ENCODE peak calls at places on chromosomes 4 and X, in four cellular contexts. G is testis, S is mammary epithelial cell, W is B cell. F is an unnamed sample.

GRCh38 chrX:153626863-153627674 is 19.9 kb upstream of the DUSP9 start:
- DNase-seq in G (no peak), S (no peak), W (no peak), F (no peak)

GRCh38 chr4:118981171-118981838 is 92.7 kb downstream of the SYNPO2 start:
- DNase-seq in G (no peak), S (no peak), W (no peak), F (no peak)

GRCh38 chrX:103904301-103904700 is 58.1 kb upstream of the TMSB15B start:
- DNase-seq in G (no peak), S (no peak), W (no peak), F (no peak)

GRCh38 chr4:33649015-33649414 is 2595.3 kb downstream of the ARAP2 start:
- DNase-seq in G (no peak), S (peak; percentile 1), W (no peak), F (no peak)

GRCh38 chrX:151974336-151975227 is at the start of gene GABRE:
- DNase-seq in G (peak; percentile 55), S (no peak), W (no peak), F (peak; percentile 2)

GRCh38 chr4:11489449-11490083 is 60.9 kb upstream of the HS3ST1 start:
- DNase-seq in G (no peak), S (no peak), W (no peak), F (no peak)

GRCh38 chr4:57110635-57111546 is 706 bp upstream of the IGFBP7 start:
- DNase-seq in G (peak; percentile 60), S (peak; percentile 64), W (peak; percentile 48), F (peak; percentile 11)

GRCh38 chr4:76147454-76148141 is 599 bp downstream of the NUP54 start:
- DNase-seq in G (peak; percentile 76), S (peak; percentile 89), W (no peak), F (peak; percentile 76)

GRCh38 chrX:150566734-150567182 is 1.7 kb upstream of the MTM1 start:
- DNase-seq in G (no peak), S (no peak), W (no peak), F (no peak)

GRCh38 chr4:120736312-120736711 is 186.2 kb downstream of the PRDM5 start:
- DNase-seq in G (no peak), S (no peak), W (no peak), F (no peak)

GRCh38 chrX:139762400-139763183 is 54.6 kb upstream of the MCF2 start:
- DNase-seq in G (peak; percentile 25), S (no peak), W (no peak), F (no peak)

GRCh38 chr4:100188829-100189228 is 1.4 kb downstream of the DDIT4L start:
- DNase-seq in G (no peak), S (peak; percentile 1), W (no peak), F (peak; percentile 20)

GRCh38 chr4:178664636-178665035 is 1222.4 kb upstream of the AGA start:
- DNase-seq in G (no peak), S (no peak), W (no peak), F (no peak)

GRCh38 chrX:110044531-110045249 is 41.8 kb downstream of the TMEM164 start:
- DNase-seq in G (no peak), S (no peak), W (no peak), F (no peak)

GRCh38 chr4:77052352-77052751 is 23.4 kb downstream of the CCNI start:
- DNase-seq in G (no peak), S (peak; percentile 46), W (peak; percentile 26), F (peak; percentile 73)

GRCh38 chr4:117771647-117772337 is 262.5 kb upstream of the NDST3 start:
- DNase-seq in G (no peak), S (no peak), W (no peak), F (no peak)

GRCh38 chrX:83008415-83008814 is 499.7 kb upstream of the POU3F4 start:
- DNase-seq in G (no peak), S (no peak), W (no peak), F (no peak)
- TF ChIP-seq CTCF in G (no peak), S (peak; percentile 38), W (peak; percentile 44), F (peak; percentile 38)

DNA sequence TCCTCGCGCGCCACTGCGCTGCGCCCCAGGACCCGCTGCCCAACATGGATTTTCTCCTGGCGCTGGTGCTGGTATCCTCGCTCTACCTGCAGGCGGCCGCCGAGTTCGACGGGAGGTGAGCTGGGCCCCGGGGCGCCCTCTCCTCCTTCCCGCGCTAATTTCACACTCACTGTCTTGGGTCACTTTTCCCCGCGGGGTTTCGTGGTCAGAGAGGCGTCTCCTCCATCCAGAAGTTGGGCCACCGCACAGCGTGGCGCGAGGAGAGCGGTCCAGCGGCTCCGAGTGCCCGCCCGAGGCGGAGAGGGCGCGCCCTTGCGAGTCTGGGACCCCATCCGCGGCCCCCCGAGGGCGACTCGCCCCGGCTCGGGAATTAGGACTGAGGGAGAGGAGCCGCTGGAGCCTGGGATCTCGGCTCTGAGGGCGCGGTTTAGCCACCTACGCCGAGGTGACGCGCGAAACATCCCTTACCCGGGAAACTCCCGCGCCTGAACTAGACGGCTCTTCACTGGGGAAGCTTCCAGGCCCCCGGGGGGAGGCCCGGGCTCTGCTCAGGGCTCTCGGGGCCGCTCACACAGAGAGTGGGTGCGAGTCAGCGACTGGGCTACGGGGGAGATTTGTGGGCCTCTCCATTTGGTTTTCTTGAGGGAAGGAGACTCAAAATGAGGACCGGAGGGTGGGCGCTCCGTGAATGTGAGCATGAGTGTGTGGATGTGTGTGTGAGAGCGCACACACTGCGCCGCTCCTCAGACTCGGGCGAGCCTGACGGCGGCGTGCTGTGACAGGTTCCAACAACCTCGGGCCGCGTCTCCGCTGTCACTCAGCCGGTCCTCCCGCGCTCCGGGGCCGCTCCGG is 564 bp downstream of the NPNT start:
- DNase-seq in G (peak; percentile 26), S (peak; percentile 58), W (peak; percentile 17), F (peak; percentile 27)
- TF ChIP-seq CTCF in G (no peak), S (no peak), W (no peak), F (no peak)

DNA sequence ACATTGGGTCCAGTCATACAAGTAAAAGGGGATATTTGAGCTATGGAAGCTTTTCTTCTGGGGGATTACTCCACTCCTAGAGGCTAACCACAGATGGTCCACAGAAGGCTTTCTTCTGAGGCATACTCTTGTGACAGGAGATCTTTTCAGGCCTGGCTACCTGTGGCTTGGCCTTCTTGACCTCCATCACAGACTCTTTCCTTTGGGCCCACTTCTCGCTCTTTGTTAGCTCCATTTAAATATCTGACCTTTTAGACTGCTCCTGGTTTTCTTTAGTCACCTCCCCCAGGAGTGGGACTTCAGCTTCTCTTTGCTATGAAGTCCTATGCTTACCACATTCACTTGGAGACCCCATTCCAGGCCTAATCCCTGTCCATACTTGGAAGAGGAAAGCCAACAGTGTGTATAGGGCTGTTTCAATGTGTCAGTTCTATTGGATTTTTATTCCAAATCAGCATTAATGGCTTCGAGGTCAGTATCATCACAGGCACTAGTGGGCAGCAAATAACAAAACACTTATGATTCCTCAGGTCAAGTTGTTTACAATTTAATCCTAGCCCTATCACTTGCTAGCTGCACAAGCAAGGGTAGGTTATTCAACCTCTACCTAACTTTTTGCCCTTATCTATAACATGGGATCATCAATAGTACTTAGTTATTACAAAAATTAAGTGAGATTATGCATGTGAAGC is 26.3 kb downstream of the GPC3 start:
- DNase-seq in G (no peak), S (no peak), W (no peak), F (no peak)
- TF ChIP-seq CTCF in G (no peak), S (no peak), W (no peak), F (no peak)

GRCh38 chr4:35548921-35549320 is 695.4 kb downstream of the ARAP2 start:
- DNase-seq in G (no peak), S (no peak), W (no peak), F (no peak)
- TF ChIP-seq CTCF in G (no peak), S (no peak), W (no peak), F (no peak)

F was measured in activated CD8-positive, alpha-beta T cell treated with anti-CD3 and anti-CD28 coated beads for 36 hours.